ENCODE peak calls at places on chromosome 9, in five cellular contexts. W, O, X, F and U are unnamed samples.

GRCh38 chr9:82593436-82593835 is 469.5 kb downstream of the RASEF start:
- DNase-seq in W (no peak), F (no peak), O (no peak), X (no peak), U (peak)

GRCh38 chr9:32427111-32427873 is 42.8 kb downstream of the ACO1 start:
- DNase-seq in W (no peak), F (peak), X (no peak), O (no peak), U (no peak)

GRCh38 chr9:35907732-35908483 is 1.4 kb upstream of the SPAAR start:
- DNase-seq in X (peak), O (no peak), F (peak), W (peak), U (peak)

GRCh38 chr9:99490736-99491135 is 268.7 kb downstream of the SEC61B start:
- DNase-seq in X (no peak), F (peak), O (no peak), W (no peak), U (no peak)

GRCh38 chr9:97293827-97294226 is 13.6 kb upstream of the CCDC180 start:
- DNase-seq in O (no peak), F (no peak), W (no peak), X (no peak), U (no peak)

GRCh38 chr9:114731701-114732100 is 49.7 kb upstream of the TEX48 start:
- DNase-seq in X (no peak), W (no peak), O (no peak), F (no peak), U (no peak)

GRCh38 chr9:87007711-87008360 is 60.5 kb upstream of the GAS1 start:
- DNase-seq in X (no peak), F (no peak), W (no peak), O (no peak), U (no peak)

GRCh38 chr9:127985011-127985410 is 4.2 kb upstream of the EEIG1 start:
- DNase-seq in W (no peak), O (no peak), F (no peak), X (no peak), U (no peak)

GRCh38 chr9:128392302-128393152 is 21.4 kb downstream of the URM1 start:
- DNase-seq in F (no peak), X (no peak), W (no peak), O (no peak), U (no peak)

GRCh38 chr9:94860678-94861588 is 134.4 kb downstream of the AOPEP start:
- DNase-seq in O (no peak), W (no peak), F (peak), X (no peak), U (no peak)

GRCh38 chr9:128218518-128219389 is 15.6 kb downstream of the DNM1 start:
- DNase-seq in O (no peak), W (peak), F (peak), X (peak), U (peak)

GRCh38 chr9:35954942-35955546 is 2.9 kb downstream of the OR2S2 start:
- DNase-seq in X (no peak), W (peak), O (no peak), F (peak), U (peak)

GRCh38 chr9:101880846-101881245 is 142.4 kb upstream of the GRIN3A start:
- DNase-seq in O (no peak), F (no peak), X (no peak), W (no peak), U (no peak)

GRCh38 chr9:19517202-19517942 is 108.6 kb downstream of the ACER2 start:
- DNase-seq in O (no peak), X (no peak), W (no peak), F (no peak), U (peak)

GRCh38 chr9:79129865-79130480 is 441.8 kb upstream of the TLE4 start:
- DNase-seq in X (no peak), F (peak), W (no peak), O (no peak), U (peak)

GRCh38 chr9:117929873-117930272 is 225.7 kb downstream of the TLR4 start:
- DNase-seq in O (no peak), X (no peak), W (no peak), F (no peak), U (no peak)

GRCh38 chr9:20754556-20754955 is 70.5 kb downstream of the FOCAD start:
- DNase-seq in O (no peak), W (no peak), F (no peak), X (no peak), U (no peak)

GRCh38 chr9:136255896-136256890 is 10.6 kb upstream of the QSOX2 start:
- DNase-seq in W (no peak), X (no peak), F (no peak), O (no peak), U (peak)

GRCh38 chr9:93674580-93675335 is 98.4 kb downstream of the PHF2 start:
- DNase-seq in X (peak), F (no peak), W (peak), O (no peak), U (no peak)

GRCh38 chr9:136381311-136381710 is 7.8 kb upstream of the CARD9 start:
- DNase-seq in F (no peak), O (no peak), X (no peak), W (no peak), U (no peak)

GRCh38 chr9:135110416-135110815 is 22.9 kb downstream of the OLFM1 start:
- DNase-seq in F (no peak), O (no peak), W (no peak), X (no peak), U (no peak)

GRCh38 chr9:111940697-111941096 is 44.1 kb downstream of the UGCG start:
- DNase-seq in X (no peak), W (no peak), F (peak), O (no peak), U (no peak)

GRCh38 chr9:95005276-95006141 is 279.0 kb downstream of the AOPEP start:
- DNase-seq in W (no peak), O (no peak), X (no peak), F (no peak), U (peak)

GRCh38 chr9:110152704-110153374 is 55.1 kb downstream of the C9orf152 start:
- DNase-seq in O (no peak), W (no peak), F (peak), X (no peak), U (peak)

GRCh38 chr9:131320031-131320685 is 30.6 kb downstream of the PLPP7 start:
- DNase-seq in O (no peak), F (no peak), X (peak), W (no peak), U (no peak)

GRCh38 chr9:129316281-129317030 is 138.4 kb upstream of the IER5L start:
- DNase-seq in O (no peak), W (peak), X (peak), F (no peak), U (no peak)

GRCh38 chr9:38416461-38416860 is 7.8 kb downstream of the IGFBPL1 start:
- DNase-seq in O (no peak), X (no peak), F (no peak), W (no peak), U (no peak)
- H3K27ac ChIP-seq in O (no peak), X (no peak), F (no peak), W (no peak), U (no peak)

GRCh38 chr9:76917299-76917698 is 11.4 kb upstream of the PRUNE2 start:
- DNase-seq in O (no peak), W (no peak), X (no peak), F (no peak), U (no peak)
- H3K27ac ChIP-seq in O (no peak), W (peak), X (no peak), F (no peak), U (no peak)

DNA sequence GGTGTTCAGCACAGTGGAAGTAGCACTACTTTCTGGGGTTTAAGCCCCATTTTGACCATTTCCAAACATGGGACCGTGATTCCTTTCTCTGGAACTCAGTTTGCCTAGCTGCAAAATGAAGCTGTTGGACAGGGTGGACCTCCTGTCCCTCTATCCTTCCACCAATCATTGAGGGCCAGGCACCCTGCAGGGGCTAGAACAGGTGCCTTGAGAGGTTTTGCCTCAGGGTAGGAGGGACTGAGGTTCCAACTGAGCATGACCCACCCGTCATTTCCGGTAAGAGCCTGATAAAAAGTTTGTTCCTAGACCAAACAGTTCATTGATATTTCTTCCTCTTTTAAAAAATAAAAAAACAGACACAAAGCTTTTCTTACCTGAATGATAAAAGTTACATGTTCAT is 116.5 kb downstream of the MVB12B start:
- DNase-seq in F (no peak), W (no peak), X (peak), O (no peak), U (no peak)
- H3K27ac ChIP-seq in F (no peak), W (no peak), X (no peak), O (no peak), U (no peak)

GRCh38 chr9:92617195-92617813 is 52.6 kb downstream of the IPPK start:
- DNase-seq in O (peak), W (no peak), X (peak), F (no peak), U (no peak)
- H3K27ac ChIP-seq in O (peak), W (peak), X (peak), F (no peak), U (no peak)

GRCh38 chr9:34377402-34377741 is 674 bp upstream of the MYORG start:
- DNase-seq in W (no peak), F (no peak), X (no peak), O (peak), U (no peak)

GRCh38 chr9:34376596-34377401 is at the start of gene MYORG:
- DNase-seq in F (peak), X (peak), W (peak), O (peak), U (peak)

GRCh38 chr9:34374339-34374738 is 2.4 kb downstream of the MYORG start:
- DNase-seq in X (no peak), O (no peak), W (no peak), F (no peak), U (no peak)

GRCh38 chr9:34374905-34375552 is 1.7 kb downstream of the MYORG start:
- DNase-seq in O (no peak), W (no peak), F (no peak), X (no peak), U (peak)

DNA sequence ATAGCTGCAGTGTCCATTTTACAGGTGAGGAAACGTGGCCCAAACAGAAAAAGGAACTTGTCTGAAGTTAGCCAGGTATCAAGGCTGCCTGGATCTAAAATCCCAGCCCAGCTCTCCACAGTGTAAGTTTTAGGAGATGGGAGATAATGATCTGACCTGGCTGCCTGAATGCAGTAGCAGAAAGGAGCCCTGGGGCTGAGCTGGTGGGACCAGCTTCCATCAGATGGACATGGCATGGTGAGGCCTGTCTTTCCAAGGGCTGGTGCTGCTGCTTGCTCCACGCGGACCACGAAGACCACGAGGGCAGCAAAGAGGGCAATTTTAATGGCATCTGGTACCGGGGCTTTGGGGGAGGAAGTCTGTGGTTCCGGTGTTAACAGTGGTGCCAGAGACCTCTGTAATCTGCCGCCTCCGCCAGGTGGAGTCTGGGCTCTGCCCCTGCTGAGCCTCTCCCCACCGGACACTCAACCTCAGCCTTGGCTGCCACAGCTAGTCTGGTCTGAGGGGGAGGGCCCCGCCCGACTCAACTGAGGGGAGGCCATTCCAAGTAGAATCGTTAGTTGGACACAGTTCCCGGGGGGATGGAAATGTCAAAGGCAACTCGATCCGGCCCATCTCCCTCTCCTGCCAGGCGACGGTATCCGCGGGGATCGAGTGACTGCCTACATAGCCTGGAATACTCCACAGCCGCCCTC is 650 bp downstream of the MYORG start:
- DNase-seq in W (peak), X (peak), O (peak), F (no peak), U (peak)
- H3K27ac ChIP-seq in W (peak), X (peak), O (peak), F (no peak), U (peak)

GRCh38 chr9:77816641-77817341 is 168.7 kb upstream of the GNA14 start:
- DNase-seq in W (no peak), X (no peak), O (no peak), F (no peak), U (no peak)

GRCh38 chr9:77817590-77818311 is 169.6 kb upstream of the GNA14 start:
- DNase-seq in O (no peak), X (no peak), W (no peak), F (no peak), U (no peak)

GRCh38 chr9:77815260-77815659 is 167.1 kb upstream of the GNA14 start:
- DNase-seq in F (no peak), O (no peak), W (no peak), X (no peak), U (no peak)

GRCh38 chr9:77819672-77820071 is 171.6 kb upstream of the GNA14 start:
- DNase-seq in X (no peak), O (no peak), W (no peak), F (no peak), U (peak)

DNA sequence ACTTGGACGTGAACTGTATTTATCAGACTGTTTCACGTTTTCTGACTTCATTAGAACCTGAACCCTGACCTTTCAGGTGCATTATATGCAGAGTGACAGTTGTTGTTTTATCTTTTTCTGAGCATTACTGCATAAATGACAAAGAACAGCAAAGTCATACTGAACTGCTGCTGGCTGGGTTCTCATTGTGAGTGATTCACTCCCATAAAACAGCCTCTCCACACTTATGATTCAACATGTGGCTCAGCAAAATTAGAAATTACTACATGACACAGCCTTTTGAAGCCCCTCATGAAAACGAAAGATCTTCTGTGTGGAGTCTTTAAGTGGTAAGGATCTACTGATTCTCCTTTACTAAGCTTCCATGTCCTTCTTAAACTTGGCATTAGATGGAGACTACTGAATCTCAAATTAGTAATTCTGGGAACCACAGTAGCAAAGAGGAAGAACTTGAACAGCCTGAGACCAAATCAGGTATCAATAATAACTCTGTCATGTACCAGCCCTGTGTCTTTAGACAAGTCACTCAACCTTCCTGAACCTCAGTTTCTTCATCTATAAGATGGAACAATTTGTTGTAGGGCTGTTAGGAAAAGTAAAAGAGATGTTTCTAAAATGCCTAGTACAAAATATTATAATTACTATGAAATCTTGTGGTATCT is 172.3 kb upstream of the GNA14 start:
- DNase-seq in X (no peak), W (no peak), O (no peak), F (peak), U (peak)
- H3K27ac ChIP-seq in X (peak), W (peak), O (peak), F (peak), U (peak)